ENCODE peak calls at places on chromosomes 4 and X, in five cellular contexts. F, J, K, Y and T are unnamed samples.

GRCh38 chr4:147118523-147118922 is 172.9 kb upstream of the TTC29 start:
- DNase-seq in F (no peak), J (no peak), K (no peak), Y (no peak), T (no peak)

GRCh38 chrX:7191681-7192110 is 43.7 kb upstream of the PUDP start:
- DNase-seq in F (peak), J (no peak), K (no peak), Y (no peak), T (no peak)

GRCh38 chr4:87270825-87271224 is 50.4 kb upstream of the KLHL8 start:
- DNase-seq in F (no peak), J (no peak), K (no peak), Y (no peak), T (no peak)

GRCh38 chr4:87542734-87543312 is 13.6 kb upstream of the SPARCL1 start:
- DNase-seq in F (no peak), J (no peak), K (no peak), Y (no peak), T (no peak)

GRCh38 chrX:138877746-138878145 is 166.2 kb upstream of the FGF13 start:
- DNase-seq in F (no peak), J (no peak), K (peak), Y (no peak), T (no peak)

GRCh38 chr4:48223633-48224295 is 45.9 kb downstream of the TEC start:
- DNase-seq in F (no peak), J (no peak), K (peak), Y (no peak), T (no peak)

GRCh38 chr4:6112606-6113290 is 87.6 kb downstream of the JAKMIP1 start:
- DNase-seq in F (no peak), J (no peak), K (no peak), Y (no peak), T (no peak)

GRCh38 chr4:113693993-113694392 is 67.5 kb downstream of the CAMK2D start:
- DNase-seq in F (no peak), J (no peak), K (no peak), Y (no peak), T (no peak)

GRCh38 chr4:90474484-90474883 is 347.3 kb downstream of the CCSER1 start:
- DNase-seq in F (no peak), J (no peak), K (no peak), Y (no peak), T (no peak)

GRCh38 chrX:122092978-122093377 is 1045.6 kb downstream of the GLUD2 start:
- DNase-seq in F (no peak), J (no peak), K (no peak), Y (no peak), T (no peak)
- TF ChIP-seq CTCF in F (no peak), J (no peak), K (no peak), Y (no peak), T (no peak)

DNA sequence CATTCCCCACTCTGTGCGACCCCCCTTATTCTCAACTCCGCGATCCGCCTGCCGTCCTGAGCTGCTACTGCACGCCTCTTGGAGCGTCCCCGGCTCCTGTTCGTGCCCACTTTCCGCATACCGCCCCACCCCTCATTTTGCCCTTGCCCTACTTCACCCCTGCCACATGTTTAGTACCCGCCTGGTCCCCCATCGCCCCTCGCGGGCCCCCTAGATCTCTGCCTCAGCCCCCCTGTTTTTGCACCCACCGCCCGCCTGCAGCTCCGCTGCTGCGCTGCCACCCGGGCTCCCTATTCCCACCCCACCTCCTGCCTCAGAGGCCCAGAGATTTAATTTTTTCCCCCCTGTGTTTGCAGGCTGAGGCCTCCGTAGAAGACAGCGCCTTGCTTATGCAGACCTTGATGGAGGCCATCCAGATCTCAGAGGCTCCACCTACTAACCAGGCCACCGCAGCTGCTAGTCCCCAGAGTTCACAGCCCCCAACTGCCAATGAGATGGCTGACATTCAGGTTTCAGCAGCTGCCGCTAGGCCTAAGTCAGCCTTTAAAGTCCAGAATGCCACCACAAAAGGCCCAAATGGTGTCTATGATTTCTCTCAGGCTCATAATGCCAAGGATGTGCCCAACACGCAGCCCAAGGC is 1.4 kb downstream of the MAGED1 start:
- DNase-seq in F (peak), J (peak), K (no peak), Y (no peak), T (peak)
- TF ChIP-seq CTCF in F (no peak), J (no peak), K (no peak), Y (no peak), T (no peak)

DNA sequence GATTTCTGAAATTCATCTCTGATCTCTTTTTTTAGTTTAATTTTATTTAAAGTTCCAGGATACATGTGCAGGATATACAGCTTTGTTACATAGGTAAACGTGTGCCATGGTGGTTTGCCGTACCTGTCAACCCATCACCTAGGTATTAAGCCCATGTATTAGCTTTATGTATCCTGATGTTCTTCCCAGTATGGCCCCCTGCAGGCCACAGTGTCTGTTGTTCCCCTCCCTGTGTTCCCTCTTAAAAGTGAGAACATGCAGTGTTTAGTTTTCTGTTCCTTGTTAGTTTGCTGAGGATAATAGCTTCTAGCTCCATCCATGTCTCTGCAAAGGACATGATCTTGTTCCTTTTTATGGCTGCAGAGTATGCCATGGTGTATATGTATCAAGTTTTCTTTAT is 153.2 kb downstream of the RAPGEF2 start:
- DNase-seq in F (no peak), J (no peak), K (no peak), Y (no peak), T (no peak)
- TF ChIP-seq CTCF in F (peak), J (no peak), K (no peak), Y (no peak), T (no peak)

GRCh38 chr4:53696956-53697685 is 105.8 kb upstream of the LNX1 start:
- DNase-seq in F (no peak), J (no peak), K (no peak), Y (no peak), T (no peak)
- TF ChIP-seq CTCF in F (peak), J (no peak), K (no peak), Y (no peak), T (no peak)

DNA sequence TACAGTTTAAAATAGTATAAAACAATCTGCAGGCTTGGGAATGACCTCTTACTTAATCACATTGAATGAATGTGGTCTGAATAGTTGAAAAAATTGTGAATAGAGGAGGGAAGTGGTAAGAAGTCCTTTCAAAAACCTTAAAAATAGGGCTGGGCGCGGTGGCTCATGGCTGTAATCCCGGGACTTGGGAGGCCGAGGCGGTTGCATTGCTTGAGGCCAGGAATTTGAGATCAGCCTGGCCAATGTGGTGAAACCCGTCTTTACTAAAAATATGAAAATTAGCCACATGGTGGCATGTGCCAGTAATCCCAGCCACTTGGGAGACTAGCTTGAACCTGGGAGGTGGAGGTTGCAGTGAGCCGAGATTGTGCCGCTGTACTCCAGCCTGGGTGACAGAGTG is 36.5 kb downstream of the HERC3 start:
- DNase-seq in F (no peak), J (no peak), K (no peak), Y (no peak), T (no peak)
- TF ChIP-seq CTCF in F (no peak), J (no peak), K (no peak), Y (no peak), T (no peak)

DNA sequence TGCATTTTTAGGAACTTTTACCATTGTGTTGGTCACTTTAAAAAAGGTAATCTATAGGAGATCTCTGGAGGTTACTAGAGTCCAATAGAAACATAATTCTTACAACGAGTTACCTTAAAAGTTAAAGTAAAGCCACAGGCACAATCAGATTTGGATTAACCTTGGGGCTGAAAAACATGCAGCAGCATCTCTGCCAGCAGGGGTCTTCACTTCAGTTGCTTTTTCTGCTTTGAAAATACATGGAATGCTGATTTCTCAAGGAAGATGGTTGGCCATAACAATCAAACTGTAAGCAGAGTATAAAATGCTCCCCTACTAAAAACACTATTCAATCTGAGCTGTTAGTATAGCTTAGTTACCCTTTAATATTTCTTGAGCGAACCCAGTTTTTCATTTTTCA is 1072.3 kb upstream of the PCDH10 start:
- DNase-seq in F (no peak), J (no peak), K (no peak), Y (no peak), T (no peak)
- TF ChIP-seq CTCF in F (peak), J (no peak), K (no peak), Y (no peak), T (no peak)

DNA sequence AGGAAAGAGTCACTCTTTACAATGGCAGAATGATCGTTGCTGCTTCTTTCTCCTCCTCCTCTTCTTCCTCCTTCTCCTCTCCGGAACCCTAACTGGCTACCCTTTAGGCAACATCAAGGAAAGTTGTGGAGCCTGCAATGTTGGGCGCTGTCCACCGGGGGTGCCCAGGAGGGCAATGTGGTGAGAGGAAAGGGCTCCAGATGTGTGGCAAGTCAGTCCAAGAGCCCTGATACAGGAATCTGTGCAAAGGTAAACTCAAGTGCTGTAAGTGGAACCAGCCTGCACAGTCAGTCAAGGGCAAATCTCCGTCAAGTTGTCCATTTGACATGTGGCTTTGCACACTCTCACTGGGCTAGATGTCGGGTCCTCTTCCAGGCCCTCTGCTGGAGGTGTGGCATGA is 2.8 kb downstream of the RTL5 start:
- DNase-seq in F (peak), J (no peak), K (no peak), Y (no peak), T (peak)
- TF ChIP-seq CTCF in F (peak), J (peak), K (no peak), Y (no peak), T (no peak)

GRCh38 chrX:21839334-21840198 is at the start of gene MBTPS2:
- DNase-seq in F (peak), J (peak), K (peak), Y (peak), T (peak)
- TF ChIP-seq CTCF in F (no peak), J (peak), K (peak), Y (no peak), T (no peak)